ENCODE peak calls at places on chromosomes 6 and 20, in eight cellular contexts. M is GM23338, P is AG04450, D is dorsolateral prefrontal cortex, E is upper lobe of right lung, T is WERI-Rb-1, Z is SK-N-SH, A is GM06990. H is an unnamed sample.

GRCh38 chr20:11195899-11196558 is 522.2 kb upstream of the JAG1 start:
- DNase-seq in Z (no peak), M (no peak), D (no peak), A (no peak), E (no peak), P (no peak), T (no peak), H (peak; percentile 61)

GRCh38 chr6:133890941-133891813 is 2.3 kb downstream of the TCF21 start:
- DNase-seq in D (no peak), T (no peak), E (peak; percentile 66), P (no peak), A (no peak), Z (peak; percentile 59), M (peak; percentile 80), H (no peak)

GRCh38 chr6:79943133-79943532 is 4.2 kb downstream of the ELOVL4 start:
- DNase-seq in E (no peak), Z (no peak), M (peak; percentile 21), T (no peak), P (no peak), D (no peak), A (no peak), H (no peak)

GRCh38 chr20:5195655-5196054 is 68.8 kb downstream of the CDS2 start:
- DNase-seq in E (no peak), T (no peak), A (no peak), P (no peak), Z (no peak), M (no peak), D (no peak), H (no peak)

GRCh38 chr6:167786859-167787675 is 39.6 kb upstream of the AFDN start:
- DNase-seq in T (no peak), E (no peak), P (no peak), Z (no peak), M (no peak), A (no peak), D (no peak), H (no peak)

GRCh38 chr20:11452326-11452725 is 465.4 kb upstream of the BTBD3 start:
- DNase-seq in P (no peak), A (no peak), D (no peak), Z (no peak), M (no peak), E (no peak), T (no peak), H (no peak)

GRCh38 chr20:9488063-9488462 is 26.3 kb upstream of the LAMP5 start:
- DNase-seq in D (no peak), M (no peak), A (no peak), Z (no peak), P (no peak), E (no peak), T (no peak), H (no peak)

GRCh38 chr6:90256698-90257485 is 39.8 kb downstream of the BACH2 start:
- DNase-seq in E (no peak), P (peak; percentile 30), T (no peak), A (no peak), M (no peak), D (no peak), Z (no peak), H (no peak)

GRCh38 chr6:102619585-102619984 is 1226.1 kb downstream of the GRIK2 start:
- DNase-seq in Z (peak; percentile 10), T (no peak), E (no peak), M (peak; percentile 56), A (no peak), P (no peak), D (no peak), H (no peak)

GRCh38 chr6:136823128-136823660 is 802 bp downstream of the PEX7 start:
- DNase-seq in Z (no peak), T (no peak), A (no peak), D (no peak), P (no peak), E (no peak), M (no peak), H (no peak)

GRCh38 chr6:158599635-158600034 is 39.7 kb downstream of the TMEM181 start:
- DNase-seq in P (no peak), Z (no peak), M (peak; percentile 28), D (no peak), A (no peak), T (no peak), E (no peak), H (no peak)

GRCh38 chr6:43910638-43911353 is 140.8 kb downstream of the VEGFA start:
- DNase-seq in E (no peak), P (peak; percentile 50), D (no peak), T (no peak), Z (no peak), M (no peak), A (no peak), H (no peak)

GRCh38 chr6:17917837-17918763 is 69.3 kb downstream of the KIF13A start:
- DNase-seq in T (no peak), A (no peak), P (no peak), M (no peak), E (no peak), Z (no peak), D (no peak), H (no peak)

GRCh38 chr20:49928411-49929141 is 7.6 kb upstream of the RNF114 start:
- DNase-seq in Z (peak; percentile 83), E (peak; percentile 83), A (peak; percentile 38), M (peak; percentile 92), P (peak; percentile 73), D (peak; percentile 85), T (peak; percentile 82), H (peak; percentile 49)

GRCh38 chr6:81304486-81304885 is 448.0 kb downstream of the TENT5A start:
- DNase-seq in P (no peak), D (no peak), A (no peak), T (no peak), Z (no peak), M (no peak), E (no peak), H (no peak)

GRCh38 chr6:149094156-149094555 is 223.4 kb upstream of the TAB2 start:
- DNase-seq in P (no peak), E (no peak), M (peak; percentile 47), Z (no peak), T (no peak), D (no peak), A (no peak), H (no peak)

GRCh38 chr6:130852844-130853554 is 25.8 kb downstream of the SMLR1 start:
- DNase-seq in P (no peak), T (no peak), M (no peak), E (no peak), A (no peak), Z (no peak), D (no peak), H (no peak)

GRCh38 chr20:63703976-63704748 is 3.6 kb downstream of the ARFRP1 start:
- DNase-seq in T (no peak), M (no peak), Z (no peak), A (no peak), E (peak; percentile 60), D (no peak), P (no peak), H (no peak)

GRCh38 chr6:14102330-14102729 is 15.2 kb upstream of the CD83 start:
- DNase-seq in Z (no peak), D (no peak), E (no peak), A (no peak), M (no peak), T (no peak), P (no peak), H (no peak)

GRCh38 chr20:13017235-13017634 is 8.5 kb downstream of the SPTLC3 start:
- DNase-seq in A (no peak), P (no peak), Z (no peak), D (no peak), M (no peak), T (no peak), E (no peak), H (no peak)

GRCh38 chr20:38066969-38067716 is 33.6 kb downstream of the RPRD1B start:
- DNase-seq in P (no peak), M (no peak), E (no peak), A (no peak), T (no peak), D (no peak), Z (no peak), H (no peak)
- H3K4me3 ChIP-seq in P (no peak overlapping the region), M (no peak overlapping the region), E (no peak overlapping the region), A (no peak overlapping the region), T (peak overlapping the region; percentile 9), D (no peak overlapping the region), Z (no peak overlapping the region), H (no peak overlapping the region)

DNA sequence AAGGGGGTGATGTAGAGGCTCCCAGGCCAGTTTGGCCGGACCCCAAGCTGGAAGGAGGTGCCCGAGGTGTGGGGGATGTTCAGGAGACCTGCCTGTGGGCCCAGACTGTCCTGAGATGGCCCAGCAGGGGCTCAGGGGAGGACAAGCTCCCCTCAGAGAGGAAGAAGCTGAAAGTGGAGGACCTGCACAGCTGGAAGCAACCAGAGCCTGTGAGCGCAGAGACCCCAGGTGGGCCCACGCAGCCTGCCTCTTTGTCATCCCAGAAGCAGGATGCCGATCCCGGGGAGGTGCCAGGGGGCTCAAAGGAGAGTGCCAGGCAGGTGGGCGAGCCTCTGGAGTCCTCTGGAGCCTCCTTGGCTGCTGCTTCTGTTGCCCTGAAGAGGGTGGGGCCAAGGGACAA is 29.7 kb downstream of the ZNF831 start:
- DNase-seq in Z (no peak), A (no peak), P (no peak), T (no peak), E (no peak), M (no peak), D (no peak), H (no peak)
- H3K27me3 ChIP-seq in Z (no peaks in the 10 kb centered on the region), A (no peaks in the 10 kb centered on the region), P (no peaks in the 10 kb centered on the region), T (no peaks in the 10 kb centered on the region), E (peaks cover 22% of the 10 kb centered on the region), M (no peaks in the 10 kb centered on the region), D (no peaks in the 10 kb centered on the region), H (no peaks in the 10 kb centered on the region)

DNA sequence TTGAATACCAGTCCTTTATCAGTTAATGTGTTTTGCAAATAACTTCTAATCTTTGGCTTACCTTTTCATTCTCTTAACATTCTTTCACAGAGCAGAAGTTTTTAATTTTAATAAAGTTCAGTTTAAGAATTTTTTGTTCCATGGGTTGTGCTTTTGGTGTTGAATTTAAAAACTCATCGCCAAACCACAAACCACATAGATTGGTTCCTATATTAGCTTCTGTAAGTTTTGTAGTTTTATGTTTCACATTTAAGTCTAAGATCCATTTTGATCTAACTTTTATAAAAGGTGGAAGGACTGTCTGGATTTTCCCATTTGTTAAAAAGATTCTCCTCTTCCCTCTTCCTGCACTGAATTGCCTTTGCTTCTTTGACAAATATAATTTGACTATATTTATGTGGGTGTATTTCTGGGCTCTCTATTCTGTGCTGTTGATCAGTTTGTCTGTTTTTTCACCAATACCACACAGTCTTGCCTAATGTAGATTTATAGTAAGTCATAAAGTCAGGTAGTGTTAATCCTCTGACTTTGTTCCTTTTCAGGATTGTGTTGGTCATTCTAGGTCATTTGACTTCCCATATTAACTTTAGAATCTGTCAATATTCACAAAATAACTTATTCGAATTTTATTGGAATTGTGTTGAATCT is 17.5 kb upstream of the SDCBP2 start:
- DNase-seq in D (no peak), T (no peak), E (no peak), A (no peak), Z (no peak), M (no peak), P (no peak), H (no peak)
- TF ChIP-seq CTCF in D (no peak), T (no peak), E (no peak), A (no peak), Z (no peak), M (no peak), P (no peak), H (no peak)

DNA sequence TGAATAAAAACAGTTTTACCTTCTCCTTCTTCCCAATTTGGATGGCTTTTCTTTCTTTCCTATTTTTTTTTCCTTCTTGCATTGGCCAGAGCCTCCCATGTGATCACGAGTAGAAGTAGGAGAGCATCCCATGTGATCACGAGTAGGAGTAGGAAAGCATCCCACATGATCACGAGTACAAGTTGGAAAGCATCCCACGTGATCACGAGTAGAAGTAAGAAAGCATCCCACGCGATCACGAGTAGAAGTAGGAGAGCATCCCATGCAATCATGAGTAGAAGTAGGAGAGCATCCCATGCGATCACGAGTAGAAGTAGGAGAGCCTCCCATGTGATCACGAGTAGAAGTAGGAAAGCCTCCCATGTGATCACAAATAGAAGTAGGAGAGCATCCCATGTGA is 218.6 kb downstream of the DLL1 start:
- DNase-seq in T (no peak), M (no peak), D (no peak), E (no peak), P (no peak), A (no peak), Z (no peak), H (no peak)
- H3K4me3 ChIP-seq in T (no peak overlapping the region), M (no peak overlapping the region), D (no peak overlapping the region), E (no peak overlapping the region), P (no peak overlapping the region), A (no peak overlapping the region), Z (no peak overlapping the region), H (no peak overlapping the region)

H was measured in kidney epithelial cell.